ENCODE peak calls at places on chromosome 17, in six cellular contexts. M is AG04450, H is left lung, Z is sigmoid colon, Y is uterus, S is foreskin fibroblast. E is an unnamed sample.

GRCh38 chr17:50259484-50260324 is 14.6 kb upstream of the TMEM92 start:
- DNase-seq in M (no peak), H (no peak), Z (peak; percentile 66), Y (peak; percentile 63), S (no peak), E (no peak)

GRCh38 chr17:40124279-40125141 is 2.7 kb downstream of the MSL1 start:
- DNase-seq in M (no peak), H (no peak), Z (no peak), Y (no peak), S (no peak), E (no peak)

GRCh38 chr17:77095461-77095860 is 45.3 kb upstream of the SEC14L1 start:
- DNase-seq in M (no peak), H (no peak), Z (no peak), Y (no peak), S (no peak), E (no peak)

GRCh38 chr17:34894971-34895370 is 66.3 kb downstream of the CCT6B start:
- DNase-seq in M (no peak), H (no peak), Z (no peak), Y (no peak), S (no peak), E (no peak)

GRCh38 chr17:65931246-65932149 is 260.4 kb downstream of the CEP112 start:
- DNase-seq in M (no peak), H (no peak), Z (no peak), Y (no peak), S (no peak), E (no peak)

GRCh38 chr17:59357929-59358328 is 26.5 kb downstream of the YPEL2 start:
- DNase-seq in M (no peak), H (no peak), Z (no peak), Y (no peak), S (peak; percentile 79), E (no peak)

GRCh38 chr17:8673621-8674020 is 43.1 kb upstream of the MYH10 start:
- DNase-seq in M (no peak), H (no peak), Z (no peak), Y (peak; percentile 55), S (no peak), E (no peak)

GRCh38 chr17:17713839-17714238 is 32.6 kb downstream of the RAI1 start:
- DNase-seq in M (no peak), H (no peak), Z (peak; percentile 82), Y (no peak), S (peak; percentile 48), E (no peak)

GRCh38 chr17:58242171-58242784 is 3.9 kb downstream of the LPO start:
- DNase-seq in M (no peak), H (no peak), Z (no peak), Y (no peak), S (no peak), E (no peak)

GRCh38 chr17:980406-981291 is 1.1 kb upstream of the NXN start:
- DNase-seq in M (no peak), H (peak; percentile 76), Z (peak; percentile 93), Y (peak; percentile 77), S (peak; percentile 72), E (no peak)

GRCh38 chr17:17692353-17693252 is 11.3 kb downstream of the RAI1 start:
- DNase-seq in M (no peak), H (no peak), Z (no peak), Y (no peak), S (no peak), E (no peak)

GRCh38 chr17:77371117-77371887 is 230.5 kb downstream of the SEC14L1 start:
- DNase-seq in M (no peak), H (peak; percentile 36), Z (peak; percentile 67), Y (no peak), S (no peak), E (no peak)

GRCh38 chr17:44543213-44543904 is 13.9 kb upstream of the FZD2 start:
- DNase-seq in M (peak; percentile 88), H (no peak), Z (no peak), Y (no peak), S (peak; percentile 91), E (no peak)

GRCh38 chr17:50205111-50205821 is 3.8 kb upstream of the COL1A1 start:
- DNase-seq in M (no peak), H (no peak), Z (peak; percentile 67), Y (peak; percentile 78), S (peak; percentile 75), E (no peak)

GRCh38 chr17:48549909-48550308 is 5.0 kb upstream of the HOXB2 start:
- DNase-seq in M (no peak), H (no peak), Z (peak; percentile 56), Y (no peak), S (no peak), E (no peak)

GRCh38 chr17:72953621-72954020 is 138.9 kb downstream of the SLC39A11 start:
- DNase-seq in M (no peak), H (no peak), Z (no peak), Y (no peak), S (no peak), E (no peak)

DNA sequence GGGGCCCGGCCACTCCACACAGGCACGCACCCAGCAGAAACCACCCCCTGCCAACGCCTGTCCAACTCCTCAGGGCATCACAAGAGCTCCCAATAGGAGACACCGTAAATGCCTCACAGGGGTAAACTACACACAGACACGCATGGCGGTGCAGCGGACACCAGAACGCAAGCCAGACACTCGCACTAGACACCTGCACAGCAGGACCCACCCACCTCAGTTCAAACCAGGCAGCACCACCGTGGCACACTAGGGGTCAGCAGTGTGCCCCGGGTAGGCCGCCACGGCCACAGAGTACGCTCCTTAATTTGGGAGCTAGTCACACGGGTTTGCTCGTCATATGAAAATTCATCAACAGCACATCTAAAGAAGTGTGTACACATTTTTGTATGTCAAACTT is 3.4 kb downstream of the SLC38A10 start:
- DNase-seq in M (no peak), H (peak; percentile 77), Z (peak; percentile 85), Y (peak; percentile 65), S (no peak), E (no peak)
- TF ChIP-seq CTCF in M (peak; percentile 59), H (peak; percentile 71), Z (peak; percentile 73), Y (peak; percentile 77), S (peak; percentile 64), E (peak; percentile 78)

GRCh38 chr17:71080937-71081336 is 911.6 kb downstream of the KCNJ2 start:
- DNase-seq in M (no peak), H (no peak), Z (no peak), Y (no peak), S (no peak), E (no peak)

GRCh38 chr17:71084838-71085237 is 915.5 kb downstream of the KCNJ2 start:
- DNase-seq in M (no peak), H (no peak), Z (no peak), Y (no peak), S (no peak), E (no peak)

GRCh38 chr17:71081666-71082065 is 912.3 kb downstream of the KCNJ2 start:
- DNase-seq in M (no peak), H (no peak), Z (no peak), Y (no peak), S (no peak), E (no peak)

GRCh38 chr17:71084219-71084618 is 914.9 kb downstream of the KCNJ2 start:
- DNase-seq in M (no peak), H (no peak), Z (no peak), Y (no peak), S (no peak), E (no peak)

DNA sequence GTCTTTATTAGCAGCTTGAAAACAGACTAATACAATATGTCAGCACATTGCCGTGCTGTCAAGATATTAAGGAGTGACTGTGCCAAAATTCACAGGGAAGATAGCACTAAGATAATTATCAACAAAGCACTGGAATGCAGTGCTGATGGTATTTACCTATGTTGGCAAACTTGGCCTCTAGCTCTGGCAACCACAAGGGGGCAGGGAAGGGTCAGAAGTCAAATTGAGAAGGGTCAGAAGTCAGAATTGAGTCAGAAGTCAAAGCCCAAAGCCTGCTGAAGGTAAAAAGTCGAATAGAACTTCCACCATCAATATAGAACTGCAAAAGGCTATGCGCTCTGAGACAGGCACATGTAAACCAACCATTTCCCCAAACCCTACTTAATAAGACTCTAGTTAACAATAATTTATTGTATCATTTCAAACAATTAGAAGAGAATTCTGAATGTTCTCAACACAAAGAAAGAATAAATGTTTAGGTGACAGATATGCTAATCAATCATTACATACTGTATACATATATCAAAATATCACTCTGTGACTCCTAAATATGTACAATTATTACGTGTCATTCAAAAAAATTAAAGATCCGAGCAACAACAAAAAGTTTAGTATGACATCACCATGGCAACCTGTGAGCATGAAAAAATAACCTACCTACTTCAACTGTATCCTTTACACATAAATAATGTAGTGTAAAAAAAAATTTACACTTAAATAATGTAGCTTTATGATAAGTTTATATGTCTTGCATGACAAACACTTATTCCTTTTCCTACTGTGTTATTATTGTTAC is 916.1 kb downstream of the KCNJ2 start:
- DNase-seq in M (no peak), H (no peak), Z (no peak), Y (no peak), S (no peak), E (no peak)
- TF ChIP-seq CTCF in M (peak; percentile 9), H (no peak), Z (no peak), Y (no peak), S (peak; percentile 18), E (peak; percentile 47)

GRCh38 chr17:28950752-28951427 is 428 bp downstream of the PHF12 start:
- DNase-seq in M (no peak), H (no peak), Z (no peak), Y (no peak), S (no peak), E (no peak)

GRCh38 chr17:28953444-28954118 is 2.3 kb upstream of the PHF12 start:
- DNase-seq in M (no peak), H (no peak), Z (peak; percentile 75), Y (peak; percentile 44), S (no peak), E (no peak)

GRCh38 chr17:28950017-28950751 is 1.1 kb downstream of the PHF12 start:
- DNase-seq in M (no peak), H (peak; percentile 72), Z (peak; percentile 87), Y (peak; percentile 46), S (no peak), E (peak; percentile 88)

GRCh38 chr17:28951428-28951990 is at the start of gene PHF12:
- DNase-seq in M (peak; percentile 100), H (peak; percentile 100), Z (peak; percentile 100), Y (peak; percentile 99), S (peak; percentile 100), E (peak; percentile 100)

DNA sequence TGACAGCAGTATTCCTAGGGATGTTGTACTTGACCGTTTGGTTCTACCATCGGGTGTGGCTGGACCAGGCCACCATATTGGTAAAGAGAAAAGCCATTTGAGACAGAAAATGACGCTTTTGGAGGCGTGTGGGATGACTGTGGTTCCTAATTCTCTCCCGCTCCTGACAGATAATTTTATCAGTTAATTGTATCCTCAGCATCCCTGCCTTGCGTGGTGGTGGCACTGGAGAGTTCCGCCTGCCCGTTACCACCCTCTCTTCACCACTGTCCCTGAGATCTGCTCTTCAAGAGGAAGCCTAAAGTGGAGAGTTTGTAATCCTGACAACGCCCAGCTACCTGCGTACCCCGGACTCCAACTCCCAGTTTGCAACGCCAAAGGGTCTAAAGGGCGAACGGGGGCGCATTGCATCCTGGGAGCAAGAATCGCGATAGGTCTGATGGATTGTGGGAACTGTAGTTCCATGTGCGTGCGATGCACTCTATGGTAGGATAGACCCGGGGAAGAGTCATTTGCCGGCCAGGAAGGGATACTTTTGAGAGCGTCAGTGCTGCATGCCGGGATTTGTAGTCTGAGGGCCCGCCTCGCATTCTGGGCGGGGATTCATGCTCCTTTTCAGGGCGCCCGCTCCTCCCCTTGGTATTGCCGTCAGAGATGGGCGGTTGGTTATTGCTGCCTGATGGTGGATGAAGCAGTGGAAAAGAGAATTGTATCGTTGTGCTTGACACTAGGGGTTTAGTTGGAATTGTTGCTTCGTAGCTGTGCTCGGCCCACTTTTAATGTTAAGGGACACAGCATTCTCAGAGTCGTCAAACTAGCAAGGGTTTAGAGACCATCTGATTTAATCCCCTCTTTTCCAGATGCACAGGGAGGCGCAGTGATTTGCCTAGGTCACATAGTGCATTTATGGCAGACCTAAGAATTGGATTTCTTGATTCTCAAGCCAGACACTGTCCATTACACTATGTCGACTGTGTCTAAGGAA is 965 bp upstream of the PHF12 start:
- DNase-seq in M (peak; percentile 99), H (peak; percentile 98), Z (peak; percentile 99), Y (peak; percentile 97), S (peak; percentile 99), E (peak; percentile 97)
- TF ChIP-seq CTCF in M (no peak), H (no peak), Z (no peak), Y (no peak), S (no peak), E (no peak)

GRCh38 chr17:27670791-27671590 is 40.0 kb downstream of the LGALS9 start:
- DNase-seq in M (no peak), H (no peak), Z (no peak), Y (no peak), S (no peak), E (peak; percentile 79)
- TF ChIP-seq CTCF in M (no peak), H (no peak), Z (no peak), Y (no peak), S (no peak), E (no peak)

E was measured in chondrocyte.